ENCODE peak calls at places on chromosomes 6 and 20, in nine cellular contexts. One of them, this sample, is unnamed.

GRCh38 chr6:71420693-71421328 is 132.2 kb downstream of the OGFRL1 start:
- DNase-seq in C1 segment of cervical spinal cord: peak
- DNase-seq in kidney glomerular epithelial cell: peak
- DNase-seq in midbrain: peak
- DNase-seq in uterus: peak
- DNase-seq in K562: no peak
- DNase-seq in NCI-H187 treated with DMSO at 0.1 percent for 48 hours: no peak
- DNase-seq in cardiac fibroblast: peak
- DNase-seq in non-pigmented ciliary epithelial cell: peak
- DNase-seq in this sample: peak

GRCh38 chr20:59163641-59164530 is at the start of gene ZNF831:
- DNase-seq in cardiac fibroblast: no peak
- DNase-seq in midbrain: no peak
- DNase-seq in K562: no peak
- DNase-seq in kidney glomerular epithelial cell: no peak
- DNase-seq in non-pigmented ciliary epithelial cell: no peak
- DNase-seq in C1 segment of cervical spinal cord: no peak
- DNase-seq in NCI-H187 treated with DMSO at 0.1 percent for 48 hours: no peak
- DNase-seq in uterus: no peak
- DNase-seq in this sample: no peak

GRCh38 chr20:58065508-58066361 is 162.7 kb downstream of the ANKRD60 start:
- DNase-seq in midbrain: no peak
- DNase-seq in kidney glomerular epithelial cell: no peak
- DNase-seq in non-pigmented ciliary epithelial cell: no peak
- DNase-seq in NCI-H187 treated with DMSO at 0.1 percent for 48 hours: no peak
- DNase-seq in cardiac fibroblast: no peak
- DNase-seq in uterus: no peak
- DNase-seq in C1 segment of cervical spinal cord: no peak
- DNase-seq in K562: no peak
- DNase-seq in this sample: no peak

GRCh38 chr6:68653074-68653705 is 18.1 kb downstream of the ADGRB3 start:
- DNase-seq in NCI-H187 treated with DMSO at 0.1 percent for 48 hours: no peak
- DNase-seq in non-pigmented ciliary epithelial cell: no peak
- DNase-seq in cardiac fibroblast: no peak
- DNase-seq in midbrain: no peak
- DNase-seq in C1 segment of cervical spinal cord: no peak
- DNase-seq in K562: peak
- DNase-seq in kidney glomerular epithelial cell: no peak
- DNase-seq in uterus: no peak
- DNase-seq in this sample: no peak

GRCh38 chr6:147508073-147508870 is at the start of gene SAMD5:
- DNase-seq in cardiac fibroblast: peak
- DNase-seq in NCI-H187 treated with DMSO at 0.1 percent for 48 hours: no peak
- DNase-seq in uterus: peak
- DNase-seq in kidney glomerular epithelial cell: peak
- DNase-seq in midbrain: no peak
- DNase-seq in C1 segment of cervical spinal cord: no peak
- DNase-seq in K562: peak
- DNase-seq in non-pigmented ciliary epithelial cell: no peak
- DNase-seq in this sample: peak

GRCh38 chr20:57379263-57379647 is 11.9 kb upstream of the RBM38 start:
- DNase-seq in uterus: no peak
- DNase-seq in midbrain: no peak
- DNase-seq in kidney glomerular epithelial cell: no peak
- DNase-seq in NCI-H187 treated with DMSO at 0.1 percent for 48 hours: no peak
- DNase-seq in C1 segment of cervical spinal cord: no peak
- DNase-seq in K562: no peak
- DNase-seq in cardiac fibroblast: no peak
- DNase-seq in non-pigmented ciliary epithelial cell: no peak
- DNase-seq in this sample: no peak

GRCh38 chr6:70973591-70973990 is 16.7 kb upstream of the B3GAT2 start:
- DNase-seq in K562: no peak
- DNase-seq in uterus: no peak
- DNase-seq in non-pigmented ciliary epithelial cell: no peak
- DNase-seq in kidney glomerular epithelial cell: no peak
- DNase-seq in C1 segment of cervical spinal cord: no peak
- DNase-seq in midbrain: no peak
- DNase-seq in NCI-H187 treated with DMSO at 0.1 percent for 48 hours: no peak
- DNase-seq in cardiac fibroblast: peak
- DNase-seq in this sample: no peak

GRCh38 chr6:31025595-31025994 is 15.3 kb downstream of the MUC22 start:
- DNase-seq in kidney glomerular epithelial cell: no peak
- DNase-seq in C1 segment of cervical spinal cord: no peak
- DNase-seq in midbrain: no peak
- DNase-seq in cardiac fibroblast: no peak
- DNase-seq in uterus: no peak
- DNase-seq in NCI-H187 treated with DMSO at 0.1 percent for 48 hours: no peak
- DNase-seq in K562: no peak
- DNase-seq in non-pigmented ciliary epithelial cell: no peak
- DNase-seq in this sample: no peak

GRCh38 chr6:29641430-29642213 is 8.6 kb upstream of the GABBR1 start:
- DNase-seq in cardiac fibroblast: no peak
- DNase-seq in K562: peak
- DNase-seq in NCI-H187 treated with DMSO at 0.1 percent for 48 hours: no peak
- DNase-seq in kidney glomerular epithelial cell: no peak
- DNase-seq in non-pigmented ciliary epithelial cell: no peak
- DNase-seq in uterus: no peak
- DNase-seq in C1 segment of cervical spinal cord: no peak
- DNase-seq in midbrain: no peak
- DNase-seq in this sample: no peak

GRCh38 chr20:60762386-60762785 is 489.7 kb upstream of the CDH4 start:
- DNase-seq in midbrain: no peak
- DNase-seq in uterus: no peak
- DNase-seq in non-pigmented ciliary epithelial cell: no peak
- DNase-seq in K562: no peak
- DNase-seq in C1 segment of cervical spinal cord: no peak
- DNase-seq in cardiac fibroblast: no peak
- DNase-seq in NCI-H187 treated with DMSO at 0.1 percent for 48 hours: no peak
- DNase-seq in kidney glomerular epithelial cell: no peak
- DNase-seq in this sample: no peak

GRCh38 chr6:111846511-111847409 is 26.5 kb downstream of the FYN start:
- DNase-seq in K562: no peak
- DNase-seq in uterus: no peak
- DNase-seq in cardiac fibroblast: no peak
- DNase-seq in midbrain: no peak
- DNase-seq in C1 segment of cervical spinal cord: no peak
- DNase-seq in NCI-H187 treated with DMSO at 0.1 percent for 48 hours: no peak
- DNase-seq in kidney glomerular epithelial cell: no peak
- DNase-seq in non-pigmented ciliary epithelial cell: no peak
- DNase-seq in this sample: no peak

GRCh38 chr6:155026366-155027045 is 31.4 kb downstream of the TIAM2 start:
- DNase-seq in C1 segment of cervical spinal cord: no peak
- DNase-seq in K562: no peak
- DNase-seq in NCI-H187 treated with DMSO at 0.1 percent for 48 hours: no peak
- DNase-seq in cardiac fibroblast: peak
- DNase-seq in midbrain: no peak
- DNase-seq in non-pigmented ciliary epithelial cell: peak
- DNase-seq in uterus: peak
- DNase-seq in kidney glomerular epithelial cell: peak
- DNase-seq in this sample: peak

GRCh38 chr20:13111249-13111911 is 102.6 kb downstream of the SPTLC3 start:
- DNase-seq in K562: no peak
- DNase-seq in C1 segment of cervical spinal cord: no peak
- DNase-seq in non-pigmented ciliary epithelial cell: no peak
- DNase-seq in midbrain: no peak
- DNase-seq in NCI-H187 treated with DMSO at 0.1 percent for 48 hours: no peak
- DNase-seq in cardiac fibroblast: no peak
- DNase-seq in uterus: no peak
- DNase-seq in kidney glomerular epithelial cell: no peak
- DNase-seq in this sample: no peak

GRCh38 chr6:137498488-137499219 is 4.5 kb upstream of the OLIG3 start:
- DNase-seq in midbrain: no peak
- DNase-seq in non-pigmented ciliary epithelial cell: no peak
- DNase-seq in C1 segment of cervical spinal cord: no peak
- DNase-seq in uterus: no peak
- DNase-seq in NCI-H187 treated with DMSO at 0.1 percent for 48 hours: no peak
- DNase-seq in cardiac fibroblast: no peak
- DNase-seq in K562: no peak
- DNase-seq in kidney glomerular epithelial cell: no peak
- DNase-seq in this sample: no peak